ENCODE peak calls at places on chromosomes 13 and 19, in six cellular contexts. G, W, R, J, O and H are unnamed samples.

GRCh38 chr19:1214862-1215731 is 9.5 kb downstream of the STK11 start:
- DNase-seq in G (no peak), W (no peak), O (peak), R (no peak), J (peak), H (no peak)

GRCh38 chr19:14686411-14686810 is 3.4 kb upstream of the ZNF333 start:
- DNase-seq in R (no peak), J (peak), O (no peak), G (peak), W (no peak), H (peak)

GRCh38 chr13:78299832-78300623 is 303.3 kb downstream of the POU4F1 start:
- DNase-seq in G (no peak), W (no peak), O (no peak), J (no peak), R (no peak), H (peak)

GRCh38 chr13:38542601-38543000 is 144.3 kb upstream of the FREM2 start:
- DNase-seq in J (peak), W (no peak), O (peak), G (no peak), R (no peak), H (no peak)

GRCh38 chr19:17184381-17184841 is 30.7 kb upstream of the USE1 start:
- DNase-seq in O (no peak), W (no peak), R (no peak), J (no peak), G (no peak), H (no peak)

GRCh38 chr19:34171539-34171876 is 796 bp upstream of the LSM14A start:
- DNase-seq in R (no peak), W (peak), O (peak), J (peak), G (no peak), H (no peak)

GRCh38 chr13:46382224-46382623 is 4.8 kb downstream of the RUBCNL start:
- DNase-seq in G (no peak), W (no peak), J (no peak), R (no peak), O (no peak), H (no peak)

GRCh38 chr13:73365240-73365639 is 306.4 kb downstream of the KLF5 start:
- DNase-seq in J (peak), R (peak), W (no peak), O (no peak), G (no peak), H (no peak)

GRCh38 chr19:6491802-6492592 is 10.1 kb downstream of the TUBB4A start:
- DNase-seq in R (no peak), G (no peak), W (no peak), J (no peak), O (no peak), H (no peak)

GRCh38 chr19:49212302-49212701 is 54.7 kb downstream of the TRPM4 start:
- DNase-seq in O (no peak), J (peak), G (no peak), W (no peak), R (no peak), H (no peak)

GRCh38 chr13:42600943-42601342 is 27.0 kb downstream of the TNFSF11 start:
- DNase-seq in O (peak), W (no peak), G (no peak), J (peak), R (no peak), H (no peak)

GRCh38 chr19:2282062-2282861 is at the start of gene PEAK3:
- DNase-seq in W (no peak), R (no peak), G (peak), J (no peak), O (peak), H (no peak)

GRCh38 chr13:45678282-45678681 is 23.8 kb upstream of the CBY2 start:
- DNase-seq in R (no peak), W (no peak), J (peak), O (peak), G (peak), H (no peak)

GRCh38 chr19:1860821-1861598 is 2.4 kb downstream of the KLF16 start:
- DNase-seq in R (no peak), W (no peak), O (no peak), G (no peak), J (no peak), H (no peak)

GRCh38 chr13:110964229-110965037 is 49.6 kb upstream of the ANKRD10 start:
- DNase-seq in R (peak), O (no peak), J (no peak), W (no peak), G (no peak), H (no peak)

GRCh38 chr13:95605426-95606125 is 38.9 kb downstream of the DZIP1 start:
- DNase-seq in J (no peak), R (no peak), G (no peak), O (no peak), W (no peak), H (no peak)

GRCh38 chr13:87999141-87999765 is 328.1 kb downstream of the SLITRK5 start:
- DNase-seq in W (no peak), J (peak), G (no peak), O (peak), R (no peak), H (no peak)

GRCh38 chr13:27969073-27969865 is at the start of gene CDX2:
- DNase-seq in O (no peak), W (no peak), G (peak), R (peak), J (no peak), H (no peak)

GRCh38 chr13:111209613-111210012 is 94.5 kb downstream of the ARHGEF7 start:
- DNase-seq in J (no peak), G (no peak), O (no peak), W (no peak), R (no peak), H (no peak)

GRCh38 chr19:41927810-41928192 is 448 bp downstream of the ERFL start:
- DNase-seq in R (no peak), G (peak), W (no peak), O (no peak), J (no peak), H (no peak)

DNA sequence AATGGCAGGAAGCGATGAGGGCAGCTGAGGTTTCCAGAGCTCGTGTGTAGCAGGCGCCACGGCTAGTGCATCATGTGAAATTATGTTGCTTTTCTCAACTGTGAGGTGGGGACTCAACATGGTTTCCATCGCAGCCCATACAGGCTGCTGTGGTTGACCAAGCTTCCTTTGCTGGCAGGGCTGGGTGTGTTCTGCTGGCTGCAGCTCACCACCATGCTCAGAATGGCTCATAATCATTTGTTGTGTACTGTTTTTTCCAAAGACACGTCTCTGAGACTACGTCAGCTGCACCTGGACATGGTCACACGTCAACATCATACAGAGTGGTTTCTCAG is 16.1 kb upstream of the RASA3 start:
- DNase-seq in O (no peak), J (no peak), G (no peak), W (peak), R (no peak), H (peak)
- H3K4me3 ChIP-seq in O (no peak), J (no peak), G (no peak), W (peak), R (no peak), H (peak)

GRCh38 chr13:93769126-93769525 is 542.5 kb downstream of the GPC6 start:
- DNase-seq in O (no peak), G (no peak), J (no peak), W (no peak), R (no peak), H (no peak)

GRCh38 chr13:93769607-93770006 is 543.0 kb downstream of the GPC6 start:
- DNase-seq in W (no peak), G (no peak), O (no peak), J (no peak), R (no peak), H (no peak)

GRCh38 chr13:93767917-93768422 is 541.4 kb downstream of the GPC6 start:
- DNase-seq in G (no peak), J (no peak), W (no peak), O (no peak), R (peak), H (no peak)

GRCh38 chr13:93771782-93772181 is 545.2 kb downstream of the GPC6 start:
- DNase-seq in G (no peak), O (peak), J (peak), W (no peak), R (no peak), H (no peak)

DNA sequence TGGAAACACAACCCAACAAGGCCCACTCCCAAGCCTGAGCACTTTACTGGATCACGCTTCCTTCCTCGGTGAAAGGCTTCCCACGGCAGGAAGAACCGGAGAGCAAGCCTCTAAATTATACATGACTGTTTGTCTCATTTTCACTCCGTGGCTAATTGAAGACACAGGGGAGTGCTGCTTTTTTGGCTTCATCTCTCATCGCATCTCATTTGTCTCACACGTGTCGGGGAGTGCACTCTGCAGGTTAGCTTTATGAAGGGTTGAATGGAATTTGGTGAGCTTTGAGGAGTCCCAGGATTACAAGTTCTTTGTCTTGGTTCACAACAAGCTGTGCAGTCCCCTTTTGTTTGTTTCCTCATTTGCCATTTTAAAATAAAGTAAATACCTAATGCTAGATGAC is 544.6 kb downstream of the GPC6 start:
- DNase-seq in W (no peak), R (no peak), O (no peak), J (no peak), G (no peak), H (no peak)
- H2AFZ ChIP-seq in W (no peak), R (no peak), O (no peak), J (no peak), G (no peak), H (no peak)

GRCh38 chr13:33727356-33728083 is 90.4 kb upstream of the RFC3 start:
- DNase-seq in J (no peak), R (no peak), W (no peak), O (no peak), G (no peak), H (no peak)
- H3K4me2 ChIP-seq in J (no peak), R (no peak), W (peak), O (no peak), G (no peak), H (no peak)

GRCh38 chr13:20116213-20116612 is 44.6 kb downstream of the GJA3 start:
- DNase-seq in G (peak), W (no peak), J (no peak), O (no peak), R (no peak), H (no peak)
- H3K4me3 ChIP-seq in G (no peak), W (no peak), J (no peak), O (no peak), R (no peak), H (no peak)

GRCh38 chr19:43505186-43505456 is 575 bp upstream of the PHLDB3 start:
- DNase-seq in J (no peak), O (no peak), W (no peak), G (no peak), R (no peak), H (no peak)
- H2AFZ ChIP-seq in J (peak), O (no peak), W (peak), G (peak), R (no peak), H (peak)

GRCh38 chr19:21593934-21594844 is 88.8 kb downstream of the ZNF429 start:
- DNase-seq in O (no peak), W (no peak), R (no peak), J (no peak), G (no peak), H (no peak)
- H3K4me2 ChIP-seq in O (no peak), W (no peak), R (no peak), J (no peak), G (no peak), H (no peak)

GRCh38 chr19:55581828-55582223 is 1.2 kb upstream of the ZNF579 start:
- DNase-seq in W (no peak), O (no peak), J (no peak), R (peak), G (no peak), H (no peak)
- H3K4me3 ChIP-seq in W (no peak), O (no peak), J (no peak), R (no peak), G (no peak), H (no peak)

GRCh38 chr19:47438793-47439220 is 19.5 kb upstream of the MEIS3 start:
- DNase-seq in G (peak), J (peak), O (no peak), W (no peak), R (no peak), H (no peak)
- H2AFZ ChIP-seq in G (no peak), J (no peak), O (no peak), W (no peak), R (no peak), H (no peak)

GRCh38 chr13:49099513-49099877 is 120.6 kb upstream of the MLNR start:
- DNase-seq in W (no peak), J (no peak), O (no peak), R (no peak), G (no peak), H (no peak)
- H3K4me2 ChIP-seq in W (no peak), J (no peak), O (no peak), R (no peak), G (no peak), H (no peak)

DNA sequence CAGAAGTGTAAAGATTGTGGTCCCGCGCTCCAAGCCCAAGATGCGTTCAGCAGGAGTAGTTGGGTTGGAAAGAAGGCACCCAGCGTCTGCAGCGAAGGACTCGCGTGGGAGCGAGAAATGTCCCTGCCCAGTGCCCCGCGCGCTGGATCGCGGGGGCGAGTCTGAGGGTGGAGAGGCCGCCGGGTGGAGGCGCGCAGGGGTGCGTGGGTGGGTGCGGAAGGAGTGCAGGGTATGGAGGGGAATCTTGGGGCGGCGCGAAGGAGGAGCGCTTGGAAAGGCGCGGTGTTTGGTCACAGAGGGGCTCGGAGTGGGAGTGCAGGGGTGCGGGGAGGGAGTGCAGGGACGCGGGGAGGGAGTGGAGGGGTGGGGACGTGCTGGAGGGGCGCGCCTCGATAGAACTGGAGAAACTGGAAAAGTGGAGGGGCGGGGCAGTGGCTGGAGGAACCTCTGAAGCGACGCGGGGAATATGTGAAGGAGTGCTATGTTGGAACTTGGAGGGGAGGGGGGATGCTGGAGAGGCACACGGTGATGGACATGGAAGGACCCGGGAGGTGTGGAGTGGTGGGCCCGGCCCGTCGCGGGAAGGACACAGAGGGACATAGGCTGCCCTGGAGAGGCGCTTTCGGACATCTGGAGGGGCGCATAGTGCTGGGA is 21.1 kb upstream of the SGCG start:
- DNase-seq in G (peak), R (peak), J (no peak), O (no peak), W (no peak), H (no peak)
- H3K4me3 ChIP-seq in G (peak), R (peak), J (no peak), O (peak), W (no peak), H (no peak)